ENCODE peak calls at places on chromosomes 12 and 14, in ten cellular contexts. P is HCT116; X is endothelial cell of umbilical vein; Y is cardiac muscle cell; G is left lung; F is CD4-positive, alpha-beta memory T cell; I is CD8-positive, alpha-beta memory T cell; Z is body of pancreas; A is HepG2; L is fibroblast of lung. M is an unnamed sample. For H3K9me3, the result is how much of the 10 kb centered on the place peaks cover.

GRCh38 chr12:5022465-5023061 is 21.1 kb upstream of the KCNA5 start:
- DNase-seq in P (peak), X (peak), Y (peak), G (no peak), F (no peak), I (no peak), Z (peak), A (peak), L (peak), M (peak)

GRCh38 chr12:14885718-14886201 is at the start of gene MGP:
- DNase-seq in P (no peak), X (peak), Y (peak), G (peak), F (no peak), I (no peak), Z (no peak), A (no peak), L (peak), M (no peak)

GRCh38 chr12:79689041-79689476 is 1.7 kb downstream of the PAWR start:
- DNase-seq in P (no peak), X (no peak), Y (no peak), G (no peak), F (no peak), I (no peak), Z (no peak), A (peak), L (no peak), M (no peak)

GRCh38 chr12:119354187-119354586 is 19.7 kb downstream of the CCDC60 start:
- DNase-seq in P (no peak), X (no peak), Y (no peak), G (no peak), F (no peak), I (no peak), Z (no peak), A (no peak), L (no peak), M (no peak)

GRCh38 chr12:28378749-28379148 is 188.5 kb downstream of the CCDC91 start:
- DNase-seq in P (no peak), X (no peak), Y (peak), G (no peak), F (no peak), I (no peak), Z (no peak), A (no peak), L (peak), M (no peak)

GRCh38 chr12:24996102-24996797 is 47.3 kb upstream of the BCAT1 start:
- DNase-seq in P (no peak), X (no peak), Y (no peak), G (no peak), F (no peak), I (no peak), Z (no peak), A (no peak), L (peak), M (no peak)

GRCh38 chr14:50985124-50985815 is 41.0 kb upstream of the PYGL start:
- DNase-seq in P (no peak), X (no peak), Y (peak), G (no peak), F (no peak), I (no peak), Z (no peak), A (no peak), L (peak), M (no peak)

GRCh38 chr12:111209779-111210178 is 159.1 kb downstream of the PHETA1 start:
- DNase-seq in P (no peak), X (no peak), Y (no peak), G (no peak), F (no peak), I (no peak), Z (no peak), A (no peak), L (no peak), M (no peak)

GRCh38 chr12:19138551-19139344 is 9.2 kb downstream of the PLEKHA5 start:
- DNase-seq in P (no peak), X (no peak), Y (no peak), G (no peak), F (no peak), I (no peak), Z (no peak), A (no peak), L (no peak), M (no peak)

GRCh38 chr12:31353730-31354708 is 28.1 kb upstream of the SINHCAF start:
- DNase-seq in P (no peak), X (no peak), Y (no peak), G (no peak), F (no peak), I (no peak), Z (no peak), A (no peak), L (no peak), M (no peak)

GRCh38 chr12:54357802-54358619 is 6.3 kb downstream of the GPR84 start:
- DNase-seq in P (no peak), X (peak), Y (no peak), G (peak), F (peak), I (peak), Z (no peak), A (no peak), L (no peak), M (no peak)

GRCh38 chr14:70789961-70790360 is 19.4 kb downstream of the MAP3K9 start:
- DNase-seq in P (no peak), X (no peak), Y (no peak), G (no peak), F (no peak), I (no peak), Z (no peak), A (no peak), L (no peak), M (no peak)

GRCh38 chr12:104415308-104415980 is 41.3 kb upstream of the CHST11 start:
- DNase-seq in P (no peak), X (no peak), Y (no peak), G (no peak), F (no peak), I (no peak), Z (no peak), A (no peak), L (no peak), M (no peak)

GRCh38 chr14:92724516-92725340 is 23.7 kb downstream of the LGMN start:
- DNase-seq in P (no peak), X (no peak), Y (peak), G (peak), F (no peak), I (no peak), Z (no peak), A (peak), L (no peak), M (no peak)

GRCh38 chr14:94893411-94894160 is 123.7 kb upstream of the GSC start:
- DNase-seq in P (no peak), X (no peak), Y (no peak), G (no peak), F (no peak), I (no peak), Z (no peak), A (no peak), L (no peak), M (no peak)

GRCh38 chr12:34391771-34392581 is 369.7 kb downstream of the ALG10 start:
- DNase-seq in P (no peak), X (no peak), Y (no peak), G (peak), F (no peak), I (peak), Z (no peak), A (no peak), L (no peak), M (no peak)

GRCh38 chr12:34390846-34391700 is 368.8 kb downstream of the ALG10 start:
- DNase-seq in P (no peak), X (no peak), Y (no peak), G (peak), F (no peak), I (peak), Z (no peak), A (no peak), L (no peak), M (no peak)

GRCh38 chr12:34393086-34393820 is 371.0 kb downstream of the ALG10 start:
- DNase-seq in P (no peak), X (no peak), Y (no peak), G (peak), F (no peak), I (peak), Z (no peak), A (no peak), L (no peak), M (peak)

GRCh38 chr12:34393821-34394150 is 371.5 kb downstream of the ALG10 start:
- DNase-seq in P (no peak), X (no peak), Y (no peak), G (no peak), F (no peak), I (peak), Z (no peak), A (no peak), L (no peak), M (peak)

GRCh38 chr12:34392741-34393085 is 370.4 kb downstream of the ALG10 start:
- DNase-seq in P (no peak), X (no peak), Y (no peak), G (no peak), F (no peak), I (peak), Z (no peak), A (no peak), L (no peak), M (peak)
- H3K9me3 ChIP-seq in P (under half), X (under half), Y (under half), G (under half), F (under half), I (under half), Z (under half), A (under half), L (under half), M (under half)

DNA sequence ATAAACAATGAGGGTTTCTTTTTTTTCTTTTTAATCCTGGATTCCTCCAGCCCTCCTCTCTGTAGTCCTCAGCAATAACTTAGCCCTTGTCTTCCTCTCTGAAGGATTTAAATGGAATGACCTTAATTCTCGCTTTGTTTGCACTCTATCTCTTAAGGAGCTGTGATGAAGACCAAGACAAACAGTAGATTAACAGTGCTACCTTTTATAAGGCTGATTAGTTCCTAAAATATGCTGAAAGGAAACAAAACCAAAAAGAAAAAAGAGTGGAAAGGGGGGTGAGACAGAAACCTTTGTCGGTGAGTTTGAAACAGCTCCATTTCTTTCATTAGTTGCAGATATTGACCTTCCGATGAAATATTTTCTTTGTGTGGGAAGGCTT is 38.7 kb upstream of the PTCSC3 start:
- DNase-seq in P (no peak), X (no peak), Y (no peak), G (no peak), F (no peak), I (no peak), Z (no peak), A (no peak), L (no peak), M (no peak)
- H3K9me3 ChIP-seq in P (under half), X (under half), Y (under half), G (under half), F (under half), I (under half), Z (under half), A (under half), L (under half), M (under half)

GRCh38 chr14:64763801-64764511 is 59.7 kb downstream of the PLEKHG3 start:
- DNase-seq in P (no peak), X (peak), Y (peak), G (peak), F (no peak), I (peak), Z (no peak), A (no peak), L (peak), M (no peak)
- H3K9me3 ChIP-seq in P (under half), X (under half), Y (under half), G (under half), F (under half), I (under half), Z (under half), A (under half), L (under half), M (under half)

DNA sequence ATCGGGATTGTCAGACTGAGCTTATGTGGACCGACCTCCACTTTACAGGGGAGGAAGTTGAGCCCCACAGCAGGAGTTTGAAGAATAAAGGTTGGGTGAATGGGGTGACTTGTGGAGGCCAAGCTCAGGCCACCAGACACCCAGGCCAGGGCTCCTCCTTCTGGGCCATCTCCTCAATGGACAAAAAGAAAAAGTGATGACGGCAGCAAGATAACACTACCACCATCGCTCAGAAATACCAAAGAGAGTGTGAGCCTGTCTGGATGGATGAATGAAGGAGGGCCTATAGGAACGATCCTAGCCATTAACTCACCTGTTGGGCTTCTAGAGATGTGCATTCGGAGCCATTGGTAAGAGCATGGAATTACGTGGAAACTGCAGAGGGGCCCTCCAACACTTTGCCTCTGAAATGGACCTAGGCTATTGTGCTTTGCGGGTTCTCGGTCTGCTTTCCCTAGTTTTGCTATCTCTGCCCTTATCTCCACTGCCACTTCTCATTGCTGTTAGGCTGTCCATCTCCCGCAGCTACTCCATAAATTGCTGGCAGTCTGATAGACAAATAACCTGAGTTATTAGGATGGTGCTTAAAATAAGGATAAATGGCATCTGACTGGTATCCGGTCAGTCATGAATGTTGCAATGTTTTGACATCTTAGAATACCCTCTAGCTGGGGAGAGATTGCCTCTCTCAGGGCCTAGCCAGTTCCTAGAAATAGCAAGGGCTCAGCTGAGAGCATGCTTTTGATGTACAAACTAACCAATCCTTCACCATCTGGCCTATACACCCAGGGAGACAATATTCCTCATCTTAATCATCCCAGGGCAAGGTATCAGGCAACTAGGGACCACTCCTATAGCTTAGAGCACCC is 9.6 kb upstream of the PLEK2 start:
- DNase-seq in P (no peak), X (no peak), Y (no peak), G (no peak), F (no peak), I (no peak), Z (no peak), A (no peak), L (no peak), M (no peak)
- H3K9me3 ChIP-seq in P (under half), X (under half), Y (under half), G (under half), F (under half), I (under half), Z (under half), A (under half), L (under half), M (under half)

GRCh38 chr14:27389402-27389801 is 791.6 kb upstream of the NOVA1 start:
- DNase-seq in P (no peak), X (no peak), Y (no peak), G (no peak), F (no peak), I (no peak), Z (no peak), A (no peak), L (no peak), M (no peak)
- H3K9me3 ChIP-seq in P (under half), X (under half), Y (under half), G (under half), F (under half), I (under half), Z (under half), A (half or more), L (under half), M (under half)

GRCh38 chr12:124520896-124521295 is 46.5 kb downstream of the NCOR2 start:
- DNase-seq in P (no peak), X (peak), Y (no peak), G (no peak), F (no peak), I (no peak), Z (no peak), A (no peak), L (no peak), M (no peak)

GRCh38 chr12:124517260-124518050 is 50.0 kb downstream of the NCOR2 start:
- DNase-seq in P (no peak), X (peak), Y (peak), G (peak), F (no peak), I (no peak), Z (peak), A (no peak), L (peak), M (no peak)

GRCh38 chr12:124518051-124518932 is 49.1 kb downstream of the NCOR2 start:
- DNase-seq in P (peak), X (peak), Y (peak), G (peak), F (no peak), I (no peak), Z (peak), A (peak), L (peak), M (no peak)

GRCh38 chr12:124519741-124520140 is 47.7 kb downstream of the NCOR2 start:
- DNase-seq in P (no peak), X (no peak), Y (peak), G (no peak), F (no peak), I (no peak), Z (no peak), A (no peak), L (no peak), M (no peak)

DNA sequence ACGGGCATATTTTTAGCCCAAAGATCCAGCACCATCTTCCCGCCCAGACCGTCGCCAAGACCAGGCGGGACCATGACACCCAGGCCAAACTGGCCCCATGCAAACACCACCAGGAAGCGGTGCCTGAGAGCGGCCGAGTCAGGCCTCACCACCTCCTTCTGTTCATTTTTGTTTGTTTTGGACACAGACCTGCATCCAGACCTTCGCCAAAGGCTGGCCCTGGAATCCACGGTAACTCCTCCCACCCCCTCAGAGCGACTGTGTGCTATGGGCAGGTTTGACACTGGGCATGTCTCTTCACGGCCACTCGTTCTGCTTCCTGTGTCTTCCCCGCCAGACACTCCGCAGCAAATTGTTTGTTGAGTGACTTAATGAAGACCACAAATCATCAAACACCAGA is 47.2 kb downstream of the NCOR2 start:
- DNase-seq in P (no peak), X (peak), Y (peak), G (peak), F (no peak), I (no peak), Z (peak), A (peak), L (no peak), M (no peak)
- H3K9me3 ChIP-seq in P (under half), X (under half), Y (under half), G (under half), F (under half), I (under half), Z (under half), A (under half), L (under half), M (under half)